ENCODE peak calls at places on chromosomes 5 and 9, in five cellular contexts. One of them, this sample, is unnamed. For H3K36me3 and H3K4me1, the result is how much of the 10 kb centered on the place peaks cover.

GRCh38 chr5:127042593-127042992 is 12.2 kb upstream of the MARCHF3 start:
- DNase-seq in transverse colon: no peak
- DNase-seq in psoas muscle: no peak
- DNase-seq in CD8-positive, alpha-beta memory T cell: no peak
- DNase-seq in tibial artery: no peak
- DNase-seq in this sample: no peak

GRCh38 chr9:137161558-137162483 is 8.0 kb downstream of the LRRC26 start:
- DNase-seq in transverse colon: no peak
- DNase-seq in psoas muscle: no peak
- DNase-seq in CD8-positive, alpha-beta memory T cell: no peak
- DNase-seq in tibial artery: no peak
- DNase-seq in this sample: no peak

GRCh38 chr5:160837749-160838593 is 14.0 kb downstream of the ATP10B start:
- DNase-seq in transverse colon: no peak
- DNase-seq in psoas muscle: no peak
- DNase-seq in CD8-positive, alpha-beta memory T cell: no peak
- DNase-seq in tibial artery: no peak
- DNase-seq in this sample: no peak

GRCh38 chr5:68408345-68408871 is 192.9 kb downstream of the PIK3R1 start:
- DNase-seq in transverse colon: no peak
- DNase-seq in psoas muscle: no peak
- DNase-seq in CD8-positive, alpha-beta memory T cell: no peak
- DNase-seq in tibial artery: no peak
- DNase-seq in this sample: no peak

GRCh38 chr9:72786948-72787347 is 165.9 kb downstream of the ALDH1A1 start:
- DNase-seq in transverse colon: no peak
- DNase-seq in psoas muscle: no peak
- DNase-seq in CD8-positive, alpha-beta memory T cell: no peak
- DNase-seq in tibial artery: no peak
- DNase-seq in this sample: no peak

GRCh38 chr5:167049043-167049663 is 1242.3 kb upstream of the WWC1 start:
- DNase-seq in transverse colon: peak
- DNase-seq in psoas muscle: no peak
- DNase-seq in CD8-positive, alpha-beta memory T cell: no peak
- DNase-seq in tibial artery: no peak
- DNase-seq in this sample: no peak

GRCh38 chr9:77759391-77759790 is 111.3 kb upstream of the GNA14 start:
- DNase-seq in transverse colon: no peak
- DNase-seq in psoas muscle: no peak
- DNase-seq in CD8-positive, alpha-beta memory T cell: no peak
- DNase-seq in tibial artery: no peak
- DNase-seq in this sample: no peak

GRCh38 chr9:136385015-136385414 is 11.5 kb upstream of the CARD9 start:
- DNase-seq in transverse colon: no peak
- DNase-seq in psoas muscle: no peak
- DNase-seq in CD8-positive, alpha-beta memory T cell: peak
- DNase-seq in tibial artery: no peak
- DNase-seq in this sample: no peak

GRCh38 chr5:177133119-177133844 is at the start of gene NSD1:
- DNase-seq in transverse colon: peak
- DNase-seq in psoas muscle: peak
- DNase-seq in CD8-positive, alpha-beta memory T cell: peak
- DNase-seq in tibial artery: peak
- DNase-seq in this sample: peak

GRCh38 chr5:55633574-55634203 is 78.4 kb downstream of the SLC38A9 start:
- DNase-seq in transverse colon: peak
- DNase-seq in psoas muscle: peak
- DNase-seq in CD8-positive, alpha-beta memory T cell: no peak
- DNase-seq in tibial artery: no peak
- DNase-seq in this sample: no peak

GRCh38 chr9:72524820-72525539 is 3.6 kb downstream of the TMC1 start:
- DNase-seq in transverse colon: peak
- DNase-seq in psoas muscle: no peak
- DNase-seq in CD8-positive, alpha-beta memory T cell: no peak
- DNase-seq in tibial artery: no peak
- DNase-seq in this sample: no peak

GRCh38 chr5:79849486-79850315 is 141.4 kb downstream of the MTX3 start:
- DNase-seq in transverse colon: no peak
- DNase-seq in psoas muscle: no peak
- DNase-seq in CD8-positive, alpha-beta memory T cell: no peak
- DNase-seq in tibial artery: no peak
- DNase-seq in this sample: no peak

GRCh38 chr5:163338-163620 is 28.0 kb upstream of the LRRC14B start:
- DNase-seq in transverse colon: no peak
- DNase-seq in psoas muscle: no peak
- DNase-seq in CD8-positive, alpha-beta memory T cell: no peak
- DNase-seq in tibial artery: no peak
- DNase-seq in this sample: no peak

GRCh38 chr5:54249210-54250028 is 61.0 kb downstream of the ARL15 start:
- DNase-seq in transverse colon: peak
- DNase-seq in psoas muscle: no peak
- DNase-seq in CD8-positive, alpha-beta memory T cell: peak
- DNase-seq in tibial artery: no peak
- DNase-seq in this sample: no peak

GRCh38 chr5:9192286-9192685 is 353.6 kb downstream of the SEMA5A start:
- DNase-seq in transverse colon: no peak
- DNase-seq in psoas muscle: no peak
- DNase-seq in CD8-positive, alpha-beta memory T cell: no peak
- DNase-seq in tibial artery: no peak
- DNase-seq in this sample: no peak

GRCh38 chr9:114419796-114420195 is 32.0 kb upstream of the AKNA start:
- DNase-seq in transverse colon: no peak
- DNase-seq in psoas muscle: no peak
- DNase-seq in CD8-positive, alpha-beta memory T cell: no peak
- DNase-seq in tibial artery: no peak
- DNase-seq in this sample: no peak

GRCh38 chr5:128574041-128574440 is 36.0 kb upstream of the FBN2 start:
- DNase-seq in transverse colon: no peak
- DNase-seq in psoas muscle: no peak
- DNase-seq in CD8-positive, alpha-beta memory T cell: no peak
- DNase-seq in tibial artery: no peak
- DNase-seq in this sample: no peak

GRCh38 chr5:14331377-14331776 is 188.2 kb downstream of the TRIO start:
- DNase-seq in transverse colon: no peak
- DNase-seq in psoas muscle: no peak
- DNase-seq in CD8-positive, alpha-beta memory T cell: no peak
- DNase-seq in tibial artery: no peak
- DNase-seq in this sample: no peak
- H3K36me3 ChIP-seq in transverse colon: under half
- H3K36me3 ChIP-seq in psoas muscle: half or more
- H3K36me3 ChIP-seq in CD8-positive, alpha-beta memory T cell: under half
- H3K36me3 ChIP-seq in tibial artery: under half
- H3K36me3 ChIP-seq in this sample: under half

GRCh38 chr9:120393386-120394057 is 186.4 kb downstream of the CDK5RAP2 start:
- DNase-seq in transverse colon: no peak
- DNase-seq in psoas muscle: no peak
- DNase-seq in CD8-positive, alpha-beta memory T cell: no peak
- DNase-seq in tibial artery: no peak
- DNase-seq in this sample: no peak
- H3K27ac ChIP-seq in transverse colon: no peak
- H3K27ac ChIP-seq in psoas muscle: no peak
- H3K27ac ChIP-seq in CD8-positive, alpha-beta memory T cell: no peak
- H3K27ac ChIP-seq in tibial artery: peak
- H3K27ac ChIP-seq in this sample: no peak

DNA sequence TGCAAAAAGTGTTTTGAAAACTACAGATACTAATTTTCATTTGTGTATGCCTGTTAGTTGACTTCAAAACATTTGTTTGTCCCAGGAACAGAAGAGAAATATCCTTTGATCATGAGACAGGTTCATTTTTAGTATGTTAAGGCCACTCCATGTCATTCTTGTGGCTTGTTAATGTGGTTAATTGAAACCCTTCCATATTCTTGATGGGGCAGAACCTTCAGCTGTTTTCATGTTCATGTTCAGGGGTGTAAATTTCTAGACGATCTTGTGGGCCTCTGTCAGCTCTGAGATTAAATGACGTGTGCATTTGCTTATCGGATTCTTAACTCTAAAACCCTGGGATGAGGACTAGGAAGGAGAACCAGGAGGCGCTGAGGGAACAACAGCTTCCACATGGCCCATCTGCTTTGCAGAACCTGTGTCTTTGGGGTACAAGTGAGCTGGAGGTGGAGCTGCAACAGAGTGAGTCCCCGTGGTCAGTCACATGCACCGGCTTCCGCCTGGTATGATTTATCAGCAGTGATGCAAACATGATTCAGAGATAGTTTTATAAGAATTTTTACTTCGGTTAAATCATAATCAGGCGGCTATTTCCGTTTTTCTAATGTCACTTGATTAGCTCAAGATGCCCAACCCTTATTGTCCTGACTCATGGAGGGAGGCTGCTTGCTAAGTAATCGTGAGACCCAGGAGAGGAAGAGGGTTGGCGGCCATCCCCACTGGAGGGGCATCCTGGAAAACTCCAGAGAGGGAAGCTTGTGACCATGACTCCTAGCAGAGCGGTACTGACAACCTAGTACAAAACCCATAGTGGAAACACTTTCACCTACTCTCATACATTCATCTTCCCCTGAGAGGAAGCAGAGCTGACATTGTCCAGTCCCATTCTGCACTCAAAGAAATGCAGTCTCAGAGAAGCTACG is 138.4 kb downstream of the C9orf152 start:
- DNase-seq in transverse colon: no peak
- DNase-seq in psoas muscle: no peak
- DNase-seq in CD8-positive, alpha-beta memory T cell: no peak
- DNase-seq in tibial artery: peak
- DNase-seq in this sample: no peak
- H3K4me1 ChIP-seq in transverse colon: under half
- H3K4me1 ChIP-seq in psoas muscle: under half
- H3K4me1 ChIP-seq in CD8-positive, alpha-beta memory T cell: under half
- H3K4me1 ChIP-seq in tibial artery: under half
- H3K4me1 ChIP-seq in this sample: under half

DNA sequence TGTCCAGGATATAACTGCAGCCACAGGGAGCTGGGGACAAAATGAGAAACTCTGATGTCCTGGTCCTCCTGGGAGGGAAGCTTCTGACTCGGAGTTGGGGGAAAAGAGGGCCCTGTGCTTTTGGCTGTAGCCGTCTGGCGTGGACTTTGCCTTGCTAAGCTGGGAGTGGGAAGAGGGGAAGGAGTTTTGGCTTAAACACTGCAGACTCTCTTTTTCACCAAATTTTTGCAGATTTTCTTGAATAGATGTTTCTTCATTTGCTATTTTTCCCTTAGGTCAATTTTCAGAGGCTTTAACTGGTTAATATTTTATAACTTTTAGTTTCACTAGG is 15.7 kb upstream of the MAT2B start:
- DNase-seq in transverse colon: no peak
- DNase-seq in psoas muscle: no peak
- DNase-seq in CD8-positive, alpha-beta memory T cell: no peak
- DNase-seq in tibial artery: no peak
- DNase-seq in this sample: no peak
- H3K36me3 ChIP-seq in transverse colon: under half
- H3K36me3 ChIP-seq in psoas muscle: under half
- H3K36me3 ChIP-seq in CD8-positive, alpha-beta memory T cell: under half
- H3K36me3 ChIP-seq in tibial artery: under half
- H3K36me3 ChIP-seq in this sample: under half

GRCh38 chr9:126151671-126152050 is 175.0 kb upstream of the MVB12B start:
- DNase-seq in transverse colon: peak
- DNase-seq in psoas muscle: no peak
- DNase-seq in CD8-positive, alpha-beta memory T cell: no peak
- DNase-seq in tibial artery: no peak
- DNase-seq in this sample: no peak

GRCh38 chr9:126149661-126150060 is 177.0 kb upstream of the MVB12B start:
- DNase-seq in transverse colon: no peak
- DNase-seq in psoas muscle: no peak
- DNase-seq in CD8-positive, alpha-beta memory T cell: no peak
- DNase-seq in tibial artery: no peak
- DNase-seq in this sample: no peak

GRCh38 chr9:126151031-126151670 is 175.5 kb upstream of the MVB12B start:
- DNase-seq in transverse colon: peak
- DNase-seq in psoas muscle: no peak
- DNase-seq in CD8-positive, alpha-beta memory T cell: no peak
- DNase-seq in tibial artery: no peak
- DNase-seq in this sample: no peak

GRCh38 chr9:126148994-126149393 is 177.6 kb upstream of the MVB12B start:
- DNase-seq in transverse colon: no peak
- DNase-seq in psoas muscle: no peak
- DNase-seq in CD8-positive, alpha-beta memory T cell: no peak
- DNase-seq in tibial artery: no peak
- DNase-seq in this sample: no peak

DNA sequence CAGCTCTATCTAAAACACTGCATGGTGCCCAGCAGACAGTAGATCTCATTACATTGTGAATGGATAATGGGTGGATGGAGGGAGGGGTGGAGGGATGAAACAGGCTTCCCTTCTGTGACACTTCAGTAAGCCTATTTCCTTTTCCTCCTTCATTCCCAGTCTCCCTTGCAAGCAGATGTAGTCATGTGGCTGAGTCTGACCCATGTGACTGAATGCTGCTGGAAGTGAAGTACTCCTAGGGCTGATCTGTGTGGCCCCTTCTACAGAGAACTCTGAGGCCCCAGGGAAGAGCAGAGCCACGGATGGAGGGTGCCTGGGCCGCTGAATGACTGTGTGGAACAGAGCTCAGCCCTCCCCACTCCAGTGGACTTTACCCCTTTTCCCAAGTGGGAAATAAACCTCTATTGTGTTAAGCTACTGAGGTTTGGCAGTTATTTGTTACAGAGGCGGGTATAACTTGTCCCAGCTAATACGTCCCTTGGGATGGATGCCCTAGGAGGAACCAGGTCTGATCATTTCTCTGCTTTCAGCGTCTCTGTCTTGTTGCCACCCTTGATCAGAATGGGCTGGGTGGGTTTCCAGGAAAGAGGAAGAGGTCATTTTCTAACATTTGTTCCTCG is 176.1 kb upstream of the MVB12B start:
- DNase-seq in transverse colon: no peak
- DNase-seq in psoas muscle: no peak
- DNase-seq in CD8-positive, alpha-beta memory T cell: no peak
- DNase-seq in tibial artery: no peak
- DNase-seq in this sample: no peak
- H3K27ac ChIP-seq in transverse colon: no peak
- H3K27ac ChIP-seq in psoas muscle: no peak
- H3K27ac ChIP-seq in CD8-positive, alpha-beta memory T cell: no peak
- H3K27ac ChIP-seq in tibial artery: no peak
- H3K27ac ChIP-seq in this sample: no peak

GRCh38 chr9:100049551-100049950 is 49.2 kb downstream of the ERP44 start:
- DNase-seq in transverse colon: no peak
- DNase-seq in psoas muscle: no peak
- DNase-seq in CD8-positive, alpha-beta memory T cell: no peak
- DNase-seq in tibial artery: no peak
- DNase-seq in this sample: no peak

GRCh38 chr9:100057624-100058023 is 41.2 kb downstream of the ERP44 start:
- DNase-seq in transverse colon: no peak
- DNase-seq in psoas muscle: no peak
- DNase-seq in CD8-positive, alpha-beta memory T cell: no peak
- DNase-seq in tibial artery: no peak
- DNase-seq in this sample: no peak

GRCh38 chr9:100052375-100052774 is 46.4 kb downstream of the ERP44 start:
- DNase-seq in transverse colon: no peak
- DNase-seq in psoas muscle: no peak
- DNase-seq in CD8-positive, alpha-beta memory T cell: no peak
- DNase-seq in tibial artery: no peak
- DNase-seq in this sample: no peak
- H3K4me1 ChIP-seq in transverse colon: under half
- H3K4me1 ChIP-seq in psoas muscle: under half
- H3K4me1 ChIP-seq in CD8-positive, alpha-beta memory T cell: under half
- H3K4me1 ChIP-seq in tibial artery: under half
- H3K4me1 ChIP-seq in this sample: under half